ENCODE peak calls at places on chromosome 2, in six cellular contexts. X is aorta; R is C1 segment of cervical spinal cord; O is cerebellum; F is stimulated activated CD4-positive, alpha-beta T cell treated with anti-CD3 and anti-CD28 coated beads, Interleukin-12 subunit alpha, Interleukin-12 subunit beta, amount 100 ng/mL, for 4 hours; A is fibroblast of lung. W is an unnamed sample.
A peak's percentile ranks its signal among the peaks of the same experiment; 100 is the strongest.

GRCh38 chr2:70923378-70924015 is 12.2 kb upstream of the ATP6V1B1 start:
- DNase-seq in X (no peak), R (no peak), O (no peak), F (no peak), A (no peak), W (no peak)

GRCh38 chr2:120547662-120548061 is 188.0 kb upstream of the GLI2 start:
- DNase-seq in X (no peak), R (no peak), O (no peak), F (no peak), A (no peak), W (no peak)

GRCh38 chr2:94762600-94762999 is 108.6 kb upstream of the TEKT4 start:
- DNase-seq in X (no peak), R (no peak), O (no peak), F (no peak), A (no peak), W (no peak)

GRCh38 chr2:176745543-176746331 is 466.9 kb upstream of the HNRNPA3 start:
- DNase-seq in X (no peak), R (no peak), O (no peak), F (no peak), A (no peak), W (no peak)

GRCh38 chr2:238060096-238060541 is 682 bp upstream of the SCLY start:
- DNase-seq in X (no peak), R (no peak), O (no peak), F (no peak), A (peak; percentile 38), W (no peak)

GRCh38 chr2:241865957-241866858 is 3.3 kb upstream of the RTP5 start:
- DNase-seq in X (no peak), R (no peak), O (no peak), F (no peak), A (no peak), W (no peak)

GRCh38 chr2:11680181-11680900 is 10.3 kb upstream of the NTSR2 start:
- DNase-seq in X (no peak), R (no peak), O (peak; percentile 85), F (no peak), A (peak; percentile 89), W (no peak)

GRCh38 chr2:36892805-36893204 is 73.5 kb downstream of the STRN start:
- DNase-seq in X (peak; percentile 33), R (no peak), O (no peak), F (no peak), A (no peak), W (no peak)

GRCh38 chr2:239548491-239548890 is 147.7 kb upstream of the HDAC4 start:
- DNase-seq in X (peak; percentile 55), R (no peak), O (no peak), F (peak; percentile 57), A (no peak), W (no peak)

GRCh38 chr2:214904634-214905033 is 95.2 kb upstream of the BARD1 start:
- DNase-seq in X (no peak), R (no peak), O (no peak), F (no peak), A (no peak), W (no peak)

GRCh38 chr2:160501370-160501769 is 7.8 kb upstream of the RBMS1 start:
- DNase-seq in X (no peak), R (no peak), O (no peak), F (no peak), A (no peak), W (no peak)

GRCh38 chr2:240216197-240216596 is 75.7 kb upstream of the OTOS start:
- DNase-seq in X (peak; percentile 42), R (no peak), O (peak; percentile 59), F (no peak), A (no peak), W (no peak)

GRCh38 chr2:8515864-8516533 is 165.9 kb upstream of the ID2 start:
- DNase-seq in X (no peak), R (no peak), O (no peak), F (peak; percentile 17), A (no peak), W (no peak)

GRCh38 chr2:64630752-64631151 is 23.0 kb downstream of the SERTAD2 start:
- DNase-seq in X (no peak), R (no peak), O (no peak), F (no peak), A (no peak), W (no peak)

W was measured in lower lobe of right lung.